ENCODE peak calls at places on chromosomes 5 and 9, in four cellular contexts. M is M059J, E is Calu3, J is COR-L47. B is an unnamed sample.

GRCh38 chr5:141330299-141331080 is at the start of gene PCDHGA1:
- DNase-seq in J (peak; percentile 17), M (no peak), E (no peak), B (no peak)

GRCh38 chr5:179801304-179802206 is 5.1 kb downstream of the MGAT4B start:
- DNase-seq in E (no peak), M (no peak), J (no peak), B (no peak)

GRCh38 chr5:39100851-39101396 is 26.7 kb upstream of the RICTOR start:
- DNase-seq in J (no peak), E (peak; percentile 65), M (peak; percentile 99), B (peak; percentile 77)

GRCh38 chr9:127021664-127022337 is 100.6 kb downstream of the ANGPTL2 start:
- DNase-seq in E (no peak), J (no peak), M (no peak), B (no peak)

GRCh38 chr5:150636391-150637244 is 3.8 kb upstream of the SYNPO start:
- DNase-seq in J (peak; percentile 29), M (peak; percentile 92), E (peak; percentile 89), B (no peak)

GRCh38 chr9:133572821-133573361 is 36.3 kb downstream of the FAM163B start:
- DNase-seq in E (no peak), M (peak; percentile 25), J (peak; percentile 75), B (no peak)

GRCh38 chr5:150295172-150295611 is 5.6 kb upstream of the CAMK2A start:
- DNase-seq in E (peak; percentile 64), J (peak; percentile 56), M (peak; percentile 77), B (peak; percentile 34)

GRCh38 chr9:127361561-127361960 is 35.4 kb upstream of the SLC2A8 start:
- DNase-seq in M (peak; percentile 53), E (no peak), J (no peak), B (no peak)

GRCh38 chr9:36306481-36307306 is 48.4 kb upstream of the GNE start:
- DNase-seq in M (peak; percentile 34), E (no peak), J (peak; percentile 2), B (no peak)

GRCh38 chr9:114285166-114285867 is 37.6 kb upstream of the ORM1 start:
- DNase-seq in E (no peak), J (no peak), M (peak; percentile 94), B (peak; percentile 85)

GRCh38 chr5:355379-355935 is 33.9 kb downstream of the AHRR start:
- DNase-seq in J (no peak), M (no peak), E (no peak), B (no peak)

GRCh38 chr9:124216474-124217176 is 41.1 kb upstream of the NEK6 start:
- DNase-seq in J (no peak), E (no peak), M (no peak), B (no peak)

GRCh38 chr5:54761213-54761701 is 224.1 kb downstream of the ESM1 start:
- DNase-seq in J (no peak), E (no peak), M (peak; percentile 37), B (peak; percentile 16)

GRCh38 chr9:37956423-37956820 is 52.5 kb upstream of the SLC25A51 start:
- DNase-seq in M (no peak), J (no peak), E (no peak), B (no peak)

GRCh38 chr5:112923988-112924387 is 2.0 kb upstream of the REEP5 start:
- DNase-seq in J (no peak), M (no peak), E (no peak), B (no peak)

GRCh38 chr5:30156156-30156555 is 1037.3 kb upstream of the CDH6 start:
- DNase-seq in M (peak; percentile 2), E (no peak), J (no peak), B (no peak)

B was measured in kidney epithelial cell.